ENCODE peak calls at places on chromosome 16, in nine cellular contexts. X, I, A, F, N, W, Z, V and L are unnamed samples.
A peak's percentile ranks its signal among the peaks of the same experiment; 100 is the strongest.

GRCh38 chr16:85361441-85362118 is 249.3 kb upstream of the CIBAR2 start:
- DNase-seq in X (no peak), I (peak; percentile 86), A (peak; percentile 78), F (no peak), N (peak; percentile 89), W (no peak), Z (no peak), V (no peak), L (no peak)

GRCh38 chr16:23174622-23175021 is 7.9 kb upstream of the SCNN1G start:
- DNase-seq in X (no peak), I (no peak), A (no peak), F (peak; percentile 14), N (no peak), W (peak; percentile 65), Z (no peak), V (no peak), L (no peak)

GRCh38 chr16:70717817-70718216 is 32.0 kb upstream of the MTSS2 start:
- DNase-seq in X (no peak), I (no peak), A (no peak), F (no peak), N (no peak), W (no peak), Z (no peak), V (no peak), L (no peak)

GRCh38 chr16:50213939-50214519 is 52.3 kb upstream of the ADCY7 start:
- DNase-seq in X (no peak), I (no peak), A (no peak), F (peak; percentile 37), N (no peak), W (peak; percentile 32), Z (no peak), V (no peak), L (peak; percentile 67)

GRCh38 chr16:14564323-14564722 is 65.7 kb downstream of the PARN start:
- DNase-seq in X (no peak), I (no peak), A (no peak), F (no peak), N (peak; percentile 73), W (no peak), Z (no peak), V (no peak), L (no peak)

GRCh38 chr16:72172105-72173034 is at the start of gene PMFBP1:
- DNase-seq in X (peak; percentile 11), I (peak; percentile 39), A (no peak), F (peak; percentile 99), N (no peak), W (no peak), Z (no peak), V (no peak), L (peak; percentile 91)

GRCh38 chr16:9797306-9797705 is 384.9 kb downstream of the GRIN2A start:
- DNase-seq in X (no peak), I (no peak), A (no peak), F (peak; percentile 68), N (no peak), W (no peak), Z (no peak), V (no peak), L (no peak)

GRCh38 chr16:84832488-84833141 is 12.8 kb downstream of the CRISPLD2 start:
- DNase-seq in X (peak; percentile 18), I (peak; percentile 60), A (peak; percentile 89), F (peak; percentile 99), N (peak; percentile 64), W (no peak), Z (no peak), V (peak; percentile 99), L (no peak)

GRCh38 chr16:88608076-88608475 is 30.3 kb upstream of the IL17C start:
- DNase-seq in X (no peak), I (no peak), A (peak; percentile 5), F (no peak), N (no peak), W (no peak), Z (no peak), V (no peak), L (no peak)

GRCh38 chr16:88613911-88614817 is 24.2 kb upstream of the IL17C start:
- DNase-seq in X (no peak), I (no peak), A (no peak), F (no peak), N (no peak), W (no peak), Z (no peak), V (no peak), L (no peak)

GRCh38 chr16:88610080-88610479 is 28.3 kb upstream of the IL17C start:
- DNase-seq in X (no peak), I (no peak), A (no peak), F (no peak), N (no peak), W (no peak), Z (no peak), V (no peak), L (no peak)

GRCh38 chr16:88613293-88613692 is 25.1 kb upstream of the IL17C start:
- DNase-seq in X (no peak), I (no peak), A (no peak), F (no peak), N (no peak), W (no peak), Z (no peak), V (no peak), L (no peak)

DNA sequence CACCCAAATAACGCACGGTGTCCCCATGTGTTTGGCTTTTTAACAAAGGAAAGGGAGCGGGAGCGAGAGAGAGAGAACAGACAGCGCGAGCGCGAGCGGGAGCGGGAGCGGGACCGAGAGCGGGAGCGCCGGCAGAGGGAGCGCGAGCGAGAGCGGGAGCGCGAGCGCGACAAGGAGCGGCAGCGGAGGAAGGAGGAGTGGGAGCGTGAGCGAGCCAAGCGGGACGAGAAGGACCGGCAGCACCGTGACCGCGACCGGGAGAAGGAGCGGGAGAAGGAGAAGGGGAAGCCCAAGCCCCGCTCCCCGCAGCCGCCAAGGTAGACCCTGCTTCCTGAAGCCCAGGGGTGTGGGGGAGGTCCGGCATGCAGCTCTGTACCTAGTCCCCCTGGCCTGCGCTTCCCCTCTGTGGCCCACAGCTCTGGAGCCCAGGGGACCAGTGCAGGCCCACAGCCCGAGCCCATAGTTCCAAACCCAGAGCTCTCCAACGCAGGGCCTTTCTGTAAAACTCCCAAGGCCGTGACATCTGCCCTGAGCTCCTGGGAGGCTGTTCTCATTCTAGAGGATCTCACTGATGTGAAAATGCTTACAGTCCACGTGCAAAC is 27.1 kb upstream of the IL17C start:
- DNase-seq in X (no peak), I (no peak), A (no peak), F (no peak), N (no peak), W (peak; percentile 59), Z (no peak), V (no peak), L (no peak)
- H3K4me3 ChIP-seq in X (no peak overlapping the region), I (no peak overlapping the region), A (no peak overlapping the region), F (no peak overlapping the region), N (no peak overlapping the region), W (no peak overlapping the region), Z (no peak overlapping the region), V (no peak overlapping the region), L (no peak overlapping the region)

GRCh38 chr16:88503374-88503770 is 50.3 kb downstream of the ZFPM1 start:
- DNase-seq in X (no peak), I (no peak), A (no peak), F (peak; percentile 39), N (no peak), W (no peak), Z (no peak), V (no peak), L (no peak)

GRCh38 chr16:88503771-88504488 is 50.9 kb downstream of the ZFPM1 start:
- DNase-seq in X (no peak), I (no peak), A (no peak), F (no peak), N (no peak), W (no peak), Z (no peak), V (no peak), L (no peak)

GRCh38 chr16:88504489-88505404 is 51.7 kb downstream of the ZFPM1 start:
- DNase-seq in X (no peak), I (no peak), A (no peak), F (no peak), N (peak; percentile 80), W (no peak), Z (no peak), V (no peak), L (no peak)

GRCh38 chr16:88502371-88502770 is 49.3 kb downstream of the ZFPM1 start:
- DNase-seq in X (no peak), I (no peak), A (no peak), F (no peak), N (no peak), W (no peak), Z (no peak), V (no peak), L (no peak)

DNA sequence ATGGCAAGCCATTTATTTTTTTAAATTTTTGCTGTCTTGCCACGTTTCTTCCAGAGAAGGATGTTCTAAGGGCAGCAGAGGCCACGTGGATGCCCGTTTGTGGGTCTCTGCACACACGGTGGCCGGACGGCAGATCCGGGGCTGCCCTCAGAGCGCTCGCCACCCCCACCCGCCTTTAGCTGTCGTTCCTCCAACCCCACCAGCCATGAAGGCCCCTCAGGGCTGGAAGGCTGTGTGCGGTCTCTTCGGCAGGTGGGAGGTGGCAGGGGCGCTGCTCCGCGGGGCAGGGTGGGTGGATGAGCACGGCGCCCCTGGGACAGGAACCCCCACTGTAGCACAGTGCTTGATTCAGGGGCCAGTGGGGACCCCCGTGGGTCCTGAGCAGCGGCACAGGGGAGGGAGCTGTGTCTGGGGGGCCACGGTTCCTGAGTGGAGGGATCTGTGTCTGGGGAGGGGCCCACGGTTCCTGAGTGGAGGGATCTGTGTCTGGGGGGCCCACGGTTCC is 49.7 kb downstream of the ZFPM1 start:
- DNase-seq in X (no peak), I (no peak), A (no peak), F (no peak), N (no peak), W (no peak), Z (no peak), V (no peak), L (no peak)
- TF ChIP-seq CTCF in X (no peak), I (no peak), A (no peak), F (no peak), N (no peak), W (no peak), Z (no peak), V (no peak), L (no peak)

GRCh38 chr16:82011199-82011641 is at the start of gene SDR42E1:
- DNase-seq in X (peak; percentile 5), I (peak; percentile 74), A (no peak), F (no peak), N (peak; percentile 82), W (no peak), Z (peak; percentile 88), V (no peak), L (peak; percentile 86)

GRCh38 chr16:82008957-82009592 is 2.2 kb downstream of the SDR42E1 start:
- DNase-seq in X (no peak), I (no peak), A (no peak), F (no peak), N (no peak), W (no peak), Z (no peak), V (no peak), L (no peak)

GRCh38 chr16:82007189-82007588 is 4.1 kb downstream of the SDR42E1 start:
- DNase-seq in X (no peak), I (no peak), A (no peak), F (no peak), N (no peak), W (no peak), Z (no peak), V (no peak), L (no peak)

GRCh38 chr16:82005491-82005830 is 5.8 kb downstream of the SDR42E1 start:
- DNase-seq in X (no peak), I (no peak), A (no peak), F (no peak), N (no peak), W (no peak), Z (no peak), V (no peak), L (no peak)

DNA sequence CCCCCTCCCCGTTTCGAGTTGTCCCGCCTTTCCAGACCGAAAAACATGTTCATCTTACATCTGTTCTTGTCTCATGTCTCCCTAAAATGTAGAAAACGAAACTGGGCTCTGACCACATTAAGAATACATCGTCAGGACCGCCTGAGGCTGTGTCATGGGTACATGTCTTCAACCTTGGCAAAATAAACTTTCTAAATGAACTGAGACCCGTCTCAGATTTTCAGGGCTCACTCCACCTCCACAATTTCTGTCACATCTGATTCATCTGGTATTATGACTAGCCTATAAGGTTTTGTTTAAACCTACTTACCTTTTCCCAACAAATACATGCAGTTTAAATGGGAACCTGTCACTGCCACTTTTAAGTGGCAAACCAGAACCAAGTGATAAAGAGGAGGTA is 621 bp downstream of the SDR42E1 start:
- DNase-seq in X (no peak), I (no peak), A (no peak), F (no peak), N (no peak), W (no peak), Z (no peak), V (no peak), L (no peak)
- H3K4me3 ChIP-seq in X (peak overlapping the region; percentile 52), I (peak overlapping the region; percentile 64), A (peak overlapping the region; percentile 50), F (no peak overlapping the region), N (peak overlapping the region; percentile 65), W (no peak overlapping the region), Z (peak overlapping the region; percentile 53), V (peak overlapping the region; percentile 39), L (peak overlapping the region; percentile 69)

GRCh38 chr16:26569793-26570192 is 496.9 kb upstream of the C16orf82 start:
- DNase-seq in X (no peak), I (no peak), A (no peak), F (no peak), N (no peak), W (peak; percentile 19), Z (no peak), V (no peak), L (peak; percentile 8)
- TF ChIP-seq CTCF in X (no peak), I (no peak), A (peak; percentile 35), F (no peak), N (no peak), W (no peak), Z (no peak), V (no peak), L (peak; percentile 20)